ENCODE peak calls at places on chromosome 16, in nine cellular contexts. E, O, Q, V, L, R, K, X and N are unnamed samples. For H3K9me3 and H3K36me3, the result is how much of the 10 kb centered on the place peaks cover.

GRCh38 chr16:69088684-69089083 is 16.8 kb upstream of the HAS3 start:
- DNase-seq in E (no peak), O (no peak), Q (no peak), V (no peak), L (no peak), R (no peak), K (no peak), X (no peak), N (no peak)

GRCh38 chr16:24852281-24852721 is 6.5 kb downstream of the SLC5A11 start:
- DNase-seq in E (no peak), O (no peak), Q (no peak), V (no peak), L (no peak), R (no peak), K (peak), X (no peak), N (peak)

GRCh38 chr16:11328172-11329079 is 16.8 kb upstream of the RMI2 start:
- DNase-seq in E (peak), O (peak), Q (peak), V (peak), L (peak), R (peak), K (peak), X (peak), N (peak)

GRCh38 chr16:84806256-84806889 is 13.4 kb upstream of the CRISPLD2 start:
- DNase-seq in E (peak), O (peak), Q (peak), V (no peak), L (no peak), R (peak), K (peak), X (peak), N (peak)

GRCh38 chr16:2197765-2198164 is 1.4 kb upstream of the CASKIN1 start:
- DNase-seq in E (no peak), O (no peak), Q (no peak), V (no peak), L (no peak), R (no peak), K (no peak), X (no peak), N (no peak)

GRCh38 chr16:75559002-75559401 is 3.0 kb upstream of the TMEM231 start:
- DNase-seq in E (no peak), O (no peak), Q (no peak), V (no peak), L (no peak), R (no peak), K (peak), X (no peak), N (no peak)

GRCh38 chr16:83624436-83625120 is 183.2 kb upstream of the HSBP1 start:
- DNase-seq in E (no peak), O (no peak), Q (no peak), V (no peak), L (no peak), R (no peak), K (no peak), X (no peak), N (no peak)

GRCh38 chr16:12573730-12574383 is 229.8 kb downstream of the CPPED1 start:
- DNase-seq in E (peak), O (peak), Q (peak), V (peak), L (no peak), R (no peak), K (peak), X (no peak), N (peak)

GRCh38 chr16:84841787-84842300 is 22.1 kb downstream of the CRISPLD2 start:
- DNase-seq in E (no peak), O (peak), Q (no peak), V (peak), L (no peak), R (no peak), K (peak), X (no peak), N (no peak)

GRCh38 chr16:70428178-70428998 is 10.5 kb downstream of the ST3GAL2 start:
- DNase-seq in E (peak), O (peak), Q (peak), V (peak), L (no peak), R (peak), K (peak), X (peak), N (peak)

GRCh38 chr16:616771-617586 is 13.8 kb upstream of the WFIKKN1 start:
- DNase-seq in E (no peak), O (peak), Q (no peak), V (no peak), L (no peak), R (no peak), K (no peak), X (no peak), N (no peak)

GRCh38 chr16:11964761-11965539 is at the start of gene TNFRSF17:
- DNase-seq in E (no peak), O (no peak), Q (peak), V (no peak), L (no peak), R (peak), K (no peak), X (peak), N (no peak)

GRCh38 chr16:70778901-70779309 is 22.1 kb downstream of the VAC14 start:
- DNase-seq in E (peak), O (no peak), Q (peak), V (peak), L (no peak), R (peak), K (peak), X (peak), N (peak)

GRCh38 chr16:79599837-79600635 is 501 bp downstream of the MAF start:
- DNase-seq in E (peak), O (peak), Q (peak), V (peak), L (peak), R (peak), K (no peak), X (no peak), N (peak)

GRCh38 chr16:79653337-79654000 is 52.9 kb upstream of the MAF start:
- DNase-seq in E (peak), O (no peak), Q (no peak), V (peak), L (no peak), R (peak), K (no peak), X (no peak), N (no peak)

GRCh38 chr16:19654147-19654546 is 63.9 kb downstream of the KNOP1 start:
- DNase-seq in E (no peak), O (no peak), Q (no peak), V (no peak), L (no peak), R (no peak), K (no peak), X (no peak), N (no peak)

GRCh38 chr16:5428932-5429331 is 331.3 kb upstream of the EEF2KMT start:
- DNase-seq in E (no peak), O (no peak), Q (no peak), V (peak), L (no peak), R (no peak), K (peak), X (no peak), N (peak)

GRCh38 chr16:26752166-26752565 is 314.6 kb upstream of the C16orf82 start:
- DNase-seq in E (no peak), O (no peak), Q (no peak), V (no peak), L (no peak), R (no peak), K (no peak), X (no peak), N (no peak)

GRCh38 chr16:1771072-1771863 is at the start of gene NME3:
- DNase-seq in E (peak), O (peak), Q (peak), V (peak), L (peak), R (peak), K (peak), X (peak), N (no peak)

GRCh38 chr16:282944-283744 is at the start of gene PDIA2:
- DNase-seq in E (no peak), O (no peak), Q (no peak), V (no peak), L (no peak), R (no peak), K (no peak), X (no peak), N (no peak)

GRCh38 chr16:84137287-84137686 is 7.7 kb downstream of the HSDL1 start:
- DNase-seq in E (no peak), O (no peak), Q (no peak), V (no peak), L (no peak), R (no peak), K (no peak), X (no peak), N (no peak)

GRCh38 chr16:27600386-27600785 is 50.4 kb downstream of the KATNIP start:
- DNase-seq in E (no peak), O (no peak), Q (no peak), V (no peak), L (no peak), R (no peak), K (no peak), X (no peak), N (no peak)

GRCh38 chr16:75256871-75257343 is 5.5 kb upstream of the BCAR1 start:
- DNase-seq in E (peak), O (peak), Q (peak), V (no peak), L (no peak), R (peak), K (no peak), X (peak), N (no peak)

GRCh38 chr16:35752773-35753558 is 2293.6 kb downstream of the TP53TG3F start:
- DNase-seq in E (no peak), O (no peak), Q (no peak), V (no peak), L (no peak), R (peak), K (no peak), X (no peak), N (no peak)
- H3K9me3 ChIP-seq in E (under half), O (half or more), Q (under half), V (under half), L (under half), R (under half), K (under half), X (half or more), N (under half)

GRCh38 chr16:49857423-49858181 is 1.7 kb upstream of the ZNF423 start:
- DNase-seq in E (peak), O (peak), Q (peak), V (peak), L (no peak), R (peak), K (peak), X (peak), N (peak)
- H3K4me3 ChIP-seq in E (peak), O (peak), Q (peak), V (peak), L (peak), R (peak), K (peak), X (peak), N (no peak)

GRCh38 chr16:17225551-17225950 is 245.2 kb downstream of the XYLT1 start:
- DNase-seq in E (no peak), O (no peak), Q (peak), V (no peak), L (no peak), R (no peak), K (no peak), X (peak), N (no peak)
- H3K36me3 ChIP-seq in E (under half), O (under half), Q (under half), V (under half), L (under half), R (under half), K (under half), X (under half), N (under half)

DNA sequence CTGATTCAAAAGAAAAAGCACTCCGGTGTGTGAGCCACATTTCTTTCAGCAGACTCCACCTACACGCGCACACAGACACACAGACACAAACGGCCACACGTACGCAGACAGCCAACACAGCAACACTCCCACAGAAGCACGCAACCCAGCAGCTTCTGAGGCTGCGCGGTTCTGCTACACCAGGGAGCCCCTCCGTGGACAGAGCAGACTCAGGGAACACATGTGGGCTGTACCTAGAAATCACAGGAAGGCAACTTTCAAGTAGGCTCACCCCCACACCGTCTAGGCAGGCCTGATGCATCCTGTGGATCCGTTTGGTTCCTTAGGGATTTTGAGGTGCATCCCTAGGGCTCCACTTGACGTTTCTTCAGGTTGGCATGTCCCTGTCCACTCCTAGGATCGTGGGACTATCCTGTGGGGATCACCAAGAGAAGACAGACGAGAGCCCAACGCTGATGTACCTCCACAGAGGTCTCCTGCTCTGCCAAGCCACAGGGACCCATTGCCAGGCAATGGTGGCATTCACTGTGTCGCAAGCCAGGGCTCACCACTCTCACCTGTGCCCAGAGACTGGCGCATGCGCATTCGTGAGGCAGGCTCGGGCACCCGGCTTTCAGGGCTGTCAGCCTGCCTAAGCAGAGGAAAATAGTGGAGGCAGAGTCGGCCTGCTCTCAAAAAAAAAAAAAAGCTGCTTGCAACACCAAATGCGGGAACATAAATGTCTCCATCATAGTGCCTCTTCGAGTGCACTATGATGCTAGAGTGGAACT is 2333.3 kb downstream of the TP53TG3F start:
- DNase-seq in E (no peak), O (no peak), Q (no peak), V (no peak), L (no peak), R (peak), K (no peak), X (no peak), N (no peak)
- H3K9me3 ChIP-seq in E (under half), O (under half), Q (under half), V (under half), L (under half), R (under half), K (under half), X (under half), N (under half)

GRCh38 chr16:87722590-87723223 is 43.1 kb downstream of the KLHDC4 start:
- DNase-seq in E (no peak), O (no peak), Q (no peak), V (no peak), L (no peak), R (no peak), K (no peak), X (no peak), N (no peak)
- H3K4me3 ChIP-seq in E (no peak), O (no peak), Q (no peak), V (no peak), L (no peak), R (no peak), K (no peak), X (no peak), N (no peak)

GRCh38 chr16:50290856-50291255 is 24.5 kb downstream of the ADCY7 start:
- DNase-seq in E (no peak), O (no peak), Q (no peak), V (no peak), L (no peak), R (no peak), K (no peak), X (no peak), N (no peak)
- H3K36me3 ChIP-seq in E (under half), O (under half), Q (under half), V (under half), L (half or more), R (under half), K (under half), X (under half), N (under half)

DNA sequence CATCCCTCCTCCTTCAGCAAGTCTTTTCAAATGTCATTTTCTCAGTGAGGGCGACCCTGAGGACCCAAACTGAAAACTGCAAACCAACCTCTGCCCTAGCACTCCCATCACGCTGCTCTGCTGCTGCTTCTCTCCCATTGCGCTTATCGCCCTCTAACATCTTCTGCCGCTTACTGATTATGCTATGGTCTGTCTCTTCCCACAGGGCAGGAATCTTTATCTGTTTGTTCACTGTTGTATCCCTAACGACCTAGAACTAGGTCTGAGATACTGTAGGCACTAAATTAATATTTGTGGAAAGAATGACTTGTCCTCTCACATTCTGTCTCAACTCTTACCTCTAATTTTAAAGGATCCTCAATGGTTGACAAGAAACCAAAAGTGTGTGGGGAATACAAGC is 12.5 kb downstream of the ZSCAN32 start:
- DNase-seq in E (no peak), O (no peak), Q (no peak), V (no peak), L (no peak), R (no peak), K (no peak), X (no peak), N (no peak)
- H3K9me3 ChIP-seq in E (under half), O (half or more), Q (half or more), V (under half), L (under half), R (under half), K (under half), X (half or more), N (under half)